ENCODE peak calls at places on chromosome 15, in four cellular contexts. A is aorta, U is A549, M is heart left ventricle. N is an unnamed sample. For H3K4me1, the result is how much of the 10 kb centered on the place peaks cover.

GRCh38 chr15:100060276-100060926 is 281.4 kb downstream of the ADAMTS17 start:
- DNase-seq in U (no peak), M (no peak), A (no peak), N (no peak)

GRCh38 chr15:88125578-88125977 is 131.0 kb downstream of the NTRK3 start:
- DNase-seq in A (no peak), U (no peak), M (no peak), N (peak)

GRCh38 chr15:31361764-31362120 is 35.1 kb downstream of the KLF13 start:
- DNase-seq in U (no peak), A (no peak), M (no peak), N (no peak)

GRCh38 chr15:76799760-76800159 is 105.4 kb downstream of the SCAPER start:
- DNase-seq in U (peak), A (no peak), M (no peak), N (no peak)

GRCh38 chr15:40046721-40047412 is 7.9 kb upstream of the SRP14 start:
- DNase-seq in A (no peak), M (no peak), U (peak), N (peak)

GRCh38 chr15:40111888-40112287 is 3.2 kb upstream of the BMF start:
- DNase-seq in A (no peak), M (no peak), U (no peak), N (no peak)

GRCh38 chr15:79371581-79371980 is 60.6 kb upstream of the MINAR1 start:
- DNase-seq in M (no peak), U (no peak), A (no peak), N (no peak)

GRCh38 chr15:57133127-57133968 is 214.9 kb downstream of the TCF12 start:
- DNase-seq in M (no peak), A (no peak), U (no peak), N (no peak)

GRCh38 chr15:34986326-34987181 is 1.5 kb downstream of the ZNF770 start:
- DNase-seq in U (no peak), M (no peak), A (no peak), N (no peak)

GRCh38 chr15:72168833-72169232 is 28.8 kb downstream of the GRAMD2A start:
- DNase-seq in A (no peak), M (no peak), U (no peak), N (no peak)

GRCh38 chr15:88985547-88986393 is 72.6 kb upstream of the MFGE8 start:
- DNase-seq in A (no peak), M (no peak), U (no peak), N (no peak)

GRCh38 chr15:76159282-76159681 is 99.5 kb downstream of the TMEM266 start:
- DNase-seq in U (no peak), M (no peak), A (no peak), N (no peak)

GRCh38 chr15:39624806-39625205 is 43.9 kb downstream of the THBS1 start:
- DNase-seq in M (peak), U (no peak), A (peak), N (peak)

GRCh38 chr15:37907136-37907535 is 27.3 kb upstream of the TMCO5A start:
- DNase-seq in M (no peak), U (no peak), A (no peak), N (no peak)

GRCh38 chr15:50168778-50169411 is 13.1 kb upstream of the SLC27A2 start:
- DNase-seq in M (no peak), U (no peak), A (no peak), N (no peak)

GRCh38 chr15:29514931-29515330 is 245.3 kb upstream of the NSMCE3 start:
- DNase-seq in A (no peak), U (no peak), M (no peak), N (no peak)

GRCh38 chr15:42858999-42859789 is 61.4 kb downstream of the TTBK2 start:
- DNase-seq in A (no peak), M (no peak), U (no peak), N (no peak)

GRCh38 chr15:60255390-60255789 is 142.4 kb downstream of the ANXA2 start:
- DNase-seq in A (no peak), U (no peak), M (no peak), N (no peak)

GRCh38 chr15:60070838-60071493 is 66.9 kb downstream of the FOXB1 start:
- DNase-seq in M (no peak), A (no peak), U (no peak), N (no peak)

GRCh38 chr15:42457445-42458442 is 33.2 kb downstream of the ZNF106 start:
- DNase-seq in M (peak), U (no peak), A (peak), N (peak)

GRCh38 chr15:42919794-42920280 is 741 bp downstream of the TTBK2 start:
- DNase-seq in M (no peak), U (no peak), A (no peak), N (peak)

GRCh38 chr15:60582370-60583036 is 103.6 kb upstream of the ICE2 start:
- DNase-seq in A (no peak), U (no peak), M (no peak), N (no peak)

GRCh38 chr15:47466357-47466756 is 250.9 kb upstream of the SEMA6D start:
- DNase-seq in M (no peak), A (no peak), U (no peak), N (no peak)

GRCh38 chr15:26772588-26773484 is at the start of gene GABRB3:
- DNase-seq in U (peak), M (peak), A (peak), N (no peak)

GRCh38 chr15:40420793-40421192 is 15.2 kb downstream of the IVD start:
- DNase-seq in A (no peak), M (no peak), U (no peak), N (no peak)

GRCh38 chr15:29420188-29420587 is 150.6 kb upstream of the NSMCE3 start:
- DNase-seq in A (no peak), U (no peak), M (no peak), N (no peak)

GRCh38 chr15:42100021-42100800 is 5.8 kb upstream of the PLA2G4D start:
- DNase-seq in M (no peak), A (no peak), U (no peak), N (no peak)

GRCh38 chr15:75170711-75171341 is 30.9 kb upstream of the C15orf39 start:
- DNase-seq in A (no peak), U (no peak), M (no peak), N (no peak)

GRCh38 chr15:33865416-33865815 is 102.9 kb upstream of the CHRM5 start:
- DNase-seq in U (no peak), A (no peak), M (no peak), N (no peak)

GRCh38 chr15:71666723-71667122 is 143.6 kb upstream of the NR2E3 start:
- DNase-seq in A (no peak), M (no peak), U (no peak), N (no peak)

GRCh38 chr15:27398631-27399030 is 427.6 kb downstream of the GABRG3 start:
- DNase-seq in M (no peak), U (no peak), A (no peak), N (no peak)

GRCh38 chr15:36731025-36731424 is 151.6 kb downstream of the CDIN1 start:
- DNase-seq in M (no peak), A (no peak), U (no peak), N (no peak)

GRCh38 chr15:44009056-44009455 is 182.3 kb downstream of the WDR76 start:
- DNase-seq in A (no peak), M (no peak), U (peak), N (no peak)

GRCh38 chr15:53586815-53587214 is 172.6 kb downstream of the WDR72 start:
- DNase-seq in U (no peak), M (no peak), A (no peak), N (no peak)
- H3K4me1 ChIP-seq in U (half or more), M (under half), A (under half), N (under half)

DNA sequence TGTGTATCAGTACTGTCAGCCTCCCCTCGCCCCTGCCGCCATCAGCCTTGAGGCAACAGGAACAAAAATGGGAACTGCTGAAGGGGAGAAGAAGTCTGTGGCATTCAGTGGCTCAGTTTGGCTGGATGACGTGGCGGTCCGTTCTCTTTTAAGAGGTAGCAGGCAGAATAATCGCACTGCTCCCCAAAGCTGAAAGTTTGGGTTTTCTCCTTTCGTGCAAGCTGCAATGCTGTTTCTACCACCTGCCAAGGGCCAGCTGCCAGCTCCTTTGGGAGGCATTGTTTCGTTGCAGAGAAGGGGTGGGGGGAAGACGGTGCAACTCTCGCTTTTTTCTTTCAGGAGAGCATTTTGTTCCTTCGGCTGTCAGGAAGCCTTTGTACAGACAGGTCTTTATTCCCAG is 369.6 kb upstream of the RORA start:
- DNase-seq in U (no peak), M (no peak), A (no peak), N (no peak)
- H3K4me3 ChIP-seq in U (no peak), M (no peak), A (no peak), N (no peak)

GRCh38 chr15:63045438-63046278 is 3.1 kb downstream of the TPM1 start:
- DNase-seq in U (no peak), M (no peak), A (no peak), N (no peak)

GRCh38 chr15:63044645-63045437 is 2.3 kb downstream of the TPM1 start:
- DNase-seq in A (peak), M (no peak), U (no peak), N (no peak)

GRCh38 chr15:63043391-63044076 is 987 bp downstream of the TPM1 start:
- DNase-seq in A (peak), U (no peak), M (peak), N (no peak)

GRCh38 chr15:63042879-63043340 is 363 bp downstream of the TPM1 start:
- DNase-seq in M (peak), A (no peak), U (peak), N (no peak)

DNA sequence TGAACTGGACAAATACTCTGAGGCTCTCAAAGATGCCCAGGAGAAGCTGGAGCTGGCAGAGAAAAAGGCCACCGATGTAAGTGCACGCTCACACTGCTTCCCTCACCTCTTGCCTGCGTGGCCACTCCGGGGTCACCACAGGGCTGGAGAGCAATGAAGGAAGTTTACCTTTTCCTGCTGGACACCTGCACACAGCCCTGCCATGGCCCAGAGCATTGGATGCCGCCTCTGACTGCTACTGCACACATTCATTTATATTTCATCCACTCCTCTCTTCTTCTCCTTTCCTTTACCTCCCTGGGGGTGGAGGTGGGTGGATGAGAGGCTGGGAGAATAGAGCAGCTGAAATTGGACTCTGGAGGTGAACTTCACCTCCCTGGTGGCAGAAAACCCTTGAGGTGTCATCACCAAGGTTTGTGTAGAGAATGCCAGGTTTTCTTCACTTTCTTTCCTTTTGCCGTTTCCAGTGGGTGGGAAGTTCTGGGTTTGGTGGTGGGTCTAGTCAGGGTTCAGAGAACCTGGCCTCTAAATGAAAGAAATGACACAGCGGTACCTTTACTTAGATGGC is 1.6 kb downstream of the TPM1 start:
- DNase-seq in M (no peak), U (no peak), A (no peak), N (no peak)
- H3K4me1 ChIP-seq in M (under half), U (under half), A (under half), N (under half)

DNA sequence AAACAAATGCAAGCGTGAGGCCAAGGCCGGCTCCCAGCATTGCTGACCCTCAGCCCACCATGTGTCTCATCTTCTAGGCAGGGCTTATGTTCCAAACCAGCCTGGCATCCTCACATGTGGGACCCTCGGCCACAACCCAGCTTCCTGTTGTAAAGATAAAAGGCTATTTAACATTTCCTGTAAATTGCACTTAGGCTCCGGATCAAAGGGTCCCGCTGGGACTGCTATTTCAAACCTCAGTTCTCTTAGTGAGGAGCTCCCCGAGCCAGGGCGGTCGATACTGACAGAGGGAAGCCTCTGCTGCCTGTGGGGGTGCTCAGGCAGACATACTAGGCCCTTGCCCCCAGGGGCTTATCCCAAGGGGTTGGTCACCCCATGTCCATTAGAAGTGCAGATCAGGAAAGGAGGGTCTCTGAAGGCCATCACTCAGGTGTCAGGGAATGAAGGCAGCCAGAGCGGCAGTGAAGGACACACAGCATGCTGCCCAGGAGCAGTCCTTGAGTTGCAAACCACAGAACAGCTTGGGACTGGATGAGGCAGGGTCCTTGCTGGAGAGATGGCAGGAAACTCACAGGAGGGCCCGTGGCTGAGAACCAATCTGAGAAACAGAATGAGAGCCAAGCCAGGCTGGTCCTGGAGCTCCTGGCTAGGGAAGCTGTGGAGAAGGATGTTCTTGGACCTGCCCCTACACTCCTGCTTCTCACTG is 239.9 kb downstream of the TLE3 start:
- DNase-seq in U (no peak), M (no peak), A (no peak), N (no peak)
- H3K4me3 ChIP-seq in U (no peak), M (no peak), A (no peak), N (no peak)

GRCh38 chr15:66402885-66403284 is 16.2 kb downstream of the MAP2K1 start:
- DNase-seq in M (no peak), U (no peak), A (no peak), N (no peak)
- H3K4me1 ChIP-seq in M (under half), U (under half), A (under half), N (under half)

GRCh38 chr15:73753250-73754130 is at the start of gene INSYN1:
- DNase-seq in A (peak), M (peak), U (peak), N (peak)
- H3K4me3 ChIP-seq in A (peak), M (peak), U (peak), N (peak)

GRCh38 chr15:68208136-68208535 is 3.0 kb upstream of the CALML4 start:
- DNase-seq in M (no peak), A (no peak), U (no peak), N (no peak)

GRCh38 chr15:68205949-68206539 is 912 bp upstream of the CALML4 start:
- DNase-seq in M (peak), U (no peak), A (no peak), N (peak)

GRCh38 chr15:68206711-68207151 is 1.6 kb upstream of the CALML4 start:
- DNase-seq in A (no peak), U (no peak), M (no peak), N (no peak)

GRCh38 chr15:68208641-68209240 is 3.6 kb upstream of the CALML4 start:
- DNase-seq in U (no peak), M (no peak), A (peak), N (peak)

DNA sequence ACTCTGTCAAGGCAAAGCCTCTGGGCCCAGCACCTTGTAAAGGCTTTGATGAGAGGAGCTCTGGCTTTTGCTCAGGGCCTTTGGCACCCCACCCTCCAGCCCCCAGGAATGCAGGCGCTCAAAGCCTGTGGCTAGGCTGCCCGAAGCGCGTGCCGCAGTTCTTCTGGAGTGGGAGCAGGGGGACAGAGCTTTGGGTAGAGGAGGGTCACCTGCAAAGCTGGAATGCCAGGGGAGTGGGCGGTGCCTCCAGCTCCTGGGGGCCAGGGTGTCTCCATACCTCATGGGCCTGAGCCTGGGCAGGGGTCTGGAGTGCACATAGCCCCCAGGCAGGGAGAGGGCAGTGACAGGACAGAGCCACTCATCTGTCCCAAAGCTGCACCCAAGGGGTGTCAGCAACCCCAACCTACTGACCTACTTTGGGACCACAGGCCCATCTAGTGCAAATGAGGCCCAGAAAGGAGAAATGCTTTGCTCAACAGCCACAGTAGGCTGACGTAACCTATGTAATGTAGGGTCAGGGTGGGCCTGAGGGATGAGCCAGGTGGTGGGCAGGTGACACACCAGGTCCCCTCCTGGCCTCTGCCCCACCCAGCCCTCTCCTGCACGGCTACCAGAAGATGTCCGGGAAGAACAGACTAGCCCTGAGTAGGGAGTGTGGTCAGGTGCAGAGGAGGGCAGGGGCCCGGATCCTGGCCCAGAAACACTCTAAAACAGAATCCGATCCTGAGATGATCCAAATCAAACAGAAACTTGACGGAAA is 2.2 kb upstream of the CALML4 start:
- DNase-seq in M (no peak), A (no peak), U (no peak), N (peak)
- H3K4me1 ChIP-seq in M (under half), A (under half), U (under half), N (under half)

DNA sequence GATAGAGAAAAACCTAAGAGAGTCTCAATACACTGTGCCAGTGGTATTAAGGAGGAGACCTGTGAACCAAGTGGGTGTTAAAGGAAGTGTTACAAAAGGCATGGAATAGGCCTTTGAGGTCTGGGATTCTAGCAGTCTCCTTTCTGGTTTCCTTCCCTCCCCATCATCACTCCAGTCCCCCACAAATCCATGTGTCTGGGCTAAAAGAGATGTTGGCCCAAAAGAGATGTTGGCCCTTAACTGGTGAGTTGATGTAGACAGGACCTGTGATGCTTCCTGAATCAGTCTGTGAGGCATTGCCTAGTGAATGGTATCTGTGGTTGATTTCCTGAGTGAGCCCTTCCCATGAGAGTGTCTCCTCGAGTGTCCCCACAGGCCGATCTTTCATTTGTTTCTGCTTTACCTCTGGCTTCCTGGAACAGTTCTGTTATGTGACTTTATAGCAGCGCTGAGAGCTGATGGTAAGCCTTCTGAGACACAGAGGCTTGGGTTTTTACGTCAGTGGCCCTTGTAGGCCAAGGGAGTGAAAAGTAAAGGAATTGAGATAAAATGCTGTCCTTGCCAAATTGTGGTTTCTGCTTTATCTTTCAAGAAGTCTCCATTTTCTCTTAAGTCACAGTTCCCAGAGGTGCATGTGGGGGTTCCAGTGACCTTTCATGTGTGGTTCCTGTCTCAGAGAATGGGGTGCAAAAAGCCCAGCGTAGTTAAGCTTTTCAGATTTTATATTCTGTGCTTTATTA is 87.8 kb downstream of the KLHL25 start:
- DNase-seq in A (no peak), U (no peak), M (no peak), N (no peak)
- H3K4me3 ChIP-seq in A (no peak), U (peak), M (peak), N (peak)

N was measured in tibial artery.